ENCODE peak calls at places on chromosomes 4 and X, in ten cellular contexts. Q, J, I, V, N, U, Z, F, P and M are unnamed samples.

GRCh38 chr4:153759407-153760226 is at the start of gene RNF175:
- DNase-seq in Q (no peak), J (peak; percentile 30), I (no peak), V (peak; percentile 53), N (no peak), U (peak; percentile 75), Z (peak; percentile 29), F (no peak), P (peak; percentile 29), M (no peak)

GRCh38 chrX:1164322-1165288 is 47.8 kb downstream of the CRLF2 start:
- DNase-seq in Q (peak; percentile 47), J (no peak), I (no peak), V (no peak), N (no peak), U (peak; percentile 47), Z (peak; percentile 15), F (no peak), P (no peak), M (no peak)

GRCh38 chrX:154750301-154751120 is at the start of gene GAB3:
- DNase-seq in Q (peak; percentile 65), J (no peak), I (peak; percentile 32), V (peak; percentile 43), N (peak; percentile 34), U (peak; percentile 55), Z (no peak), F (no peak), P (no peak), M (no peak)

GRCh38 chrX:71098302-71098701 is 2.7 kb downstream of the FOXO4 start:
- DNase-seq in Q (peak; percentile 76), J (no peak), I (peak; percentile 31), V (peak; percentile 85), N (peak; percentile 39), U (no peak), Z (peak; percentile 25), F (no peak), P (no peak), M (peak; percentile 31)

GRCh38 chr4:140937866-140938265 is 181.7 kb upstream of the TBC1D9 start:
- DNase-seq in Q (no peak), J (no peak), I (no peak), V (no peak), N (peak; percentile 87), U (no peak), Z (peak; percentile 33), F (peak; percentile 83), P (no peak), M (no peak)

GRCh38 chr4:186193851-186194250 is 2.5 kb downstream of the CYP4V2 start:
- DNase-seq in Q (no peak), J (no peak), I (no peak), V (no peak), N (no peak), U (no peak), Z (no peak), F (no peak), P (no peak), M (no peak)

GRCh38 chr4:111556861-111557260 is 588.4 kb upstream of the FAM241A start:
- DNase-seq in Q (no peak), J (no peak), I (no peak), V (no peak), N (peak; percentile 47), U (no peak), Z (no peak), F (no peak), P (no peak), M (no peak)

GRCh38 chr4:173194175-173194574 is 25.6 kb downstream of the GALNT7 start:
- DNase-seq in Q (no peak), J (no peak), I (no peak), V (no peak), N (no peak), U (no peak), Z (no peak), F (no peak), P (no peak), M (no peak)

GRCh38 chr4:87002682-87003043 is 67.9 kb downstream of the AFF1 start:
- DNase-seq in Q (no peak), J (no peak), I (no peak), V (no peak), N (no peak), U (no peak), Z (no peak), F (no peak), P (no peak), M (no peak)

GRCh38 chr4:26762650-26763049 is 98.0 kb upstream of the STIM2 start:
- DNase-seq in Q (no peak), J (no peak), I (peak; percentile 72), V (no peak), N (peak; percentile 61), U (no peak), Z (no peak), F (no peak), P (no peak), M (peak; percentile 15)

GRCh38 chr4:183563874-183564273 is 59.0 kb downstream of the ING2 start:
- DNase-seq in Q (no peak), J (no peak), I (peak; percentile 65), V (peak; percentile 73), N (peak; percentile 77), U (no peak), Z (no peak), F (peak; percentile 18), P (no peak), M (peak; percentile 35)

GRCh38 chrX:22800360-22800759 is 199.4 kb upstream of the DDX53 start:
- DNase-seq in Q (no peak), J (no peak), I (peak; percentile 50), V (no peak), N (peak; percentile 93), U (no peak), Z (peak; percentile 41), F (peak; percentile 72), P (no peak), M (peak; percentile 81)

GRCh38 chr4:145501051-145501660 is 19.5 kb downstream of the SMAD1 start:
- DNase-seq in Q (no peak), J (no peak), I (no peak), V (no peak), N (no peak), U (no peak), Z (no peak), F (no peak), P (no peak), M (no peak)

GRCh38 chrX:69268637-69269036 is 103.4 kb upstream of the PJA1 start:
- DNase-seq in Q (no peak), J (no peak), I (peak; percentile 14), V (no peak), N (no peak), U (no peak), Z (no peak), F (no peak), P (no peak), M (no peak)

GRCh38 chr4:73751830-73752229 is 11.5 kb downstream of the CXCL8 start:
- DNase-seq in Q (no peak), J (no peak), I (no peak), V (no peak), N (no peak), U (no peak), Z (no peak), F (no peak), P (no peak), M (no peak)

GRCh38 chr4:95204873-95205272 is 343.9 kb downstream of the UNC5C start:
- DNase-seq in Q (no peak), J (no peak), I (no peak), V (peak; percentile 67), N (no peak), U (no peak), Z (no peak), F (no peak), P (no peak), M (no peak)

GRCh38 chrX:107935664-107936433 is 46.3 kb downstream of the TEX13B start:
- DNase-seq in Q (no peak), J (no peak), I (peak; percentile 72), V (peak; percentile 44), N (peak; percentile 18), U (peak; percentile 50), Z (no peak), F (no peak), P (no peak), M (no peak)

GRCh38 chrX:108735680-108736508 is 469 bp downstream of the IRS4 start:
- DNase-seq in Q (no peak), J (no peak), I (peak; percentile 9), V (peak; percentile 45), N (peak; percentile 9), U (no peak), Z (peak; percentile 14), F (no peak), P (no peak), M (no peak)